ENCODE peak calls at places on chromosomes 13 and 19, in six cellular contexts. N, I, W, A, M and S are unnamed samples.

GRCh38 chr13:93624371-93624777 is 397.8 kb downstream of the GPC6 start:
- DNase-seq in N (peak; percentile 77), I (no peak), W (no peak), A (no peak), M (no peak), S (no peak)

GRCh38 chr19:3565177-3565576 is 7.6 kb upstream of the HMG20B start:
- DNase-seq in N (peak; percentile 88), I (no peak), W (no peak), A (no peak), M (no peak), S (no peak)

GRCh38 chr19:10520652-10521318 is 3.5 kb upstream of the S1PR5 start:
- DNase-seq in N (no peak), I (no peak), W (no peak), A (no peak), M (no peak), S (no peak)

GRCh38 chr13:82654851-82655517 is 1227.3 kb downstream of the SLITRK1 start:
- DNase-seq in N (peak; percentile 67), I (peak; percentile 57), W (no peak), A (peak; percentile 73), M (peak; percentile 87), S (no peak)

GRCh38 chr19:5253403-5254110 is 87.1 kb downstream of the PTPRS start:
- DNase-seq in N (peak; percentile 63), I (no peak), W (no peak), A (no peak), M (no peak), S (no peak)

GRCh38 chr19:21709464-21709863 is 57.9 kb downstream of the ZNF100 start:
- DNase-seq in N (no peak), I (no peak), W (no peak), A (no peak), M (no peak), S (no peak)

GRCh38 chr19:16524991-16525734 is 17.1 kb downstream of the CHERP start:
- DNase-seq in N (no peak), I (no peak), W (no peak), A (no peak), M (no peak), S (peak; percentile 56)

GRCh38 chr19:45448887-45449299 is 18.9 kb upstream of the FOSB start:
- DNase-seq in N (no peak), I (no peak), W (no peak), A (no peak), M (no peak), S (peak; percentile 89)

GRCh38 chr13:37270206-37271001 is 164.9 kb upstream of the CSNK1A1L start:
- DNase-seq in N (no peak), I (no peak), W (no peak), A (no peak), M (no peak), S (no peak)

GRCh38 chr19:3224346-3225325 is at the start of gene CELF5:
- DNase-seq in N (no peak), I (no peak), W (no peak), A (peak; percentile 38), M (no peak), S (peak; percentile 24)

GRCh38 chr19:3945838-3946237 is 13.0 kb downstream of the NMRK2 start:
- DNase-seq in N (no peak), I (no peak), W (no peak), A (no peak), M (no peak), S (no peak)

GRCh38 chr19:19540707-19541515 is 2.8 kb downstream of the CILP2 start:
- DNase-seq in N (peak; percentile 17), I (peak; percentile 47), W (peak; percentile 51), A (no peak), M (peak; percentile 77), S (peak; percentile 90)

GRCh38 chr19:16296713-16297112 is 27.9 kb upstream of the KLF2 start:
- DNase-seq in N (peak; percentile 26), I (no peak), W (no peak), A (no peak), M (no peak), S (no peak)

GRCh38 chr13:99558570-99559180 is 57.4 kb downstream of the TM9SF2 start:
- DNase-seq in N (peak; percentile 28), I (no peak), W (no peak), A (no peak), M (no peak), S (no peak)

GRCh38 chr19:38850976-38851621 is 1.3 kb upstream of the HNRNPL start:
- DNase-seq in N (no peak), I (peak; percentile 57), W (peak; percentile 64), A (peak; percentile 35), M (peak; percentile 88), S (no peak)

GRCh38 chr19:280541-281007 is 10.6 kb downstream of the PLPP2 start:
- DNase-seq in N (no peak), I (no peak), W (no peak), A (no peak), M (no peak), S (no peak)

GRCh38 chr13:76711515-76712182 is 174.6 kb downstream of the KCTD12 start:
- DNase-seq in N (peak; percentile 94), I (no peak), W (no peak), A (no peak), M (no peak), S (no peak)

GRCh38 chr13:45674908-45675307 is 27.2 kb upstream of the CBY2 start:
- DNase-seq in N (peak; percentile 99), I (no peak), W (no peak), A (no peak), M (no peak), S (peak; percentile 78)

GRCh38 chr13:23899555-23899954 is 2.3 kb upstream of the C1QTNF9B start:
- DNase-seq in N (peak; percentile 52), I (no peak), W (no peak), A (no peak), M (no peak), S (no peak)

GRCh38 chr13:77022341-77022740 is 4.6 kb downstream of the FBXL3 start:
- DNase-seq in N (peak; percentile 40), I (no peak), W (no peak), A (no peak), M (no peak), S (no peak)

GRCh38 chr19:2798733-2799132 is 13.4 kb downstream of the THOP1 start:
- DNase-seq in N (no peak), I (no peak), W (peak; percentile 69), A (peak; percentile 78), M (no peak), S (no peak)

GRCh38 chr19:27392027-27392632 is 1820.8 kb downstream of the UQCRFS1 start:
- DNase-seq in N (no peak), I (peak; percentile 27), W (peak; percentile 20), A (peak; percentile 3), M (no peak), S (peak; percentile 24)
- H3K9me3 ChIP-seq in N (no peaks in the 10 kb centered on the region), I (peaks cover 6% of the 10 kb centered on the region), W (no peaks in the 10 kb centered on the region), A (peaks cover 93% of the 10 kb centered on the region), M (peaks cover 27% of the 10 kb centered on the region), S (peaks cover 16% of the 10 kb centered on the region)

DNA sequence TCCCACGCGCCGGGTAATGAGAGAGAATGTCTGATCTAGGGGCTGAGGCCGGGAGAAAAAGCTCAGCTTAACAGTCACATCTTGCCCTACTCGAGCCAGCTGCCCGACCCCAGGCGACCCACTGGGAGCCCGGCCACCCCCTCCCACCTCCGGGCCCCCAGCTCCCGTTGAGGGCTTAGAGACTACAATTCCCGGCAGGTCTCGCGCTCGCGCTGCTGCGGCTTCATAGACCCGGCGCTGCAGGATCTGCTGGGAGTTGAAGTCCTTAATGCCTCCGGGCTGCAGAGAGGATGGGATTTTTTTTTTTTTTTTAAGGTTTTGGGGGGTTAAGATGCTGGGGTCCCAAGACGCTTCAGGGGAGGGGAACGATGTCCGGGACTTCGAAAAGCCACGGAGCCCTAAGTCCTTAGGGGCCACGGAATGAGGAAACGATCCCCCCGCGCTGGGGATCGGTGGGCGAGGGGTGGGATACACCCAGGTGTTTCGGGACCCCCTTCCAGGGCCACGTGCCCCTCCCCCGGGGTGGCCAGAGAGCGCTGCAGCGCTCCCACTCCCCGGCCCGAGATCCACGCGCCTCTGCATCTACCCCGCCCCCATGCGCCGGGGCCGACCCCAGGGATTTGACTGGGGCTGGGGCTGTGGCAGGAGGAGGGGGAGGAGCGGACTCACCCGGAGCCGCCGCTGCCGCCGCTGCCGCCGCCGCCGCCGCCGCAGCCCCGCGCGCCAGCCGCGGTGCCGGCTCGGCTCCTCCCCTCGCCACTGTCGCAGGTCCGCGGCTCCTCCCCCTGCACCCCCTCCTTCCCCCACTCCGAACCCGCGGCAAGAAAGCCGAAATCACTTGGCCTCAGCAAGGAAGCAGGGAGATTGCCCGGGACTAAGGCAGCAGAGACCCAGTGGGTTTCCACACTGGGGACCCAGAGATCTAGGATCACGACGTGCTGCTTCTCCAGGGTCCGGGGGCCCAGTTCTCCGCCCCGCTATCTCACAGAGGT is at the start of gene SYT3:
- DNase-seq in N (peak; percentile 11), I (no peak), W (no peak), A (peak; percentile 36), M (peak; percentile 83), S (no peak)
- H3K4me3 ChIP-seq in N (peak within 1 kb of the TSS; percentile 16), I (no peak within 1 kb of the TSS), W (no peak within 1 kb of the TSS), A (peak within 1 kb of the TSS; percentile 70), M (peak within 1 kb of the TSS; percentile 37), S (peak within 1 kb of the TSS; percentile 35)

DNA sequence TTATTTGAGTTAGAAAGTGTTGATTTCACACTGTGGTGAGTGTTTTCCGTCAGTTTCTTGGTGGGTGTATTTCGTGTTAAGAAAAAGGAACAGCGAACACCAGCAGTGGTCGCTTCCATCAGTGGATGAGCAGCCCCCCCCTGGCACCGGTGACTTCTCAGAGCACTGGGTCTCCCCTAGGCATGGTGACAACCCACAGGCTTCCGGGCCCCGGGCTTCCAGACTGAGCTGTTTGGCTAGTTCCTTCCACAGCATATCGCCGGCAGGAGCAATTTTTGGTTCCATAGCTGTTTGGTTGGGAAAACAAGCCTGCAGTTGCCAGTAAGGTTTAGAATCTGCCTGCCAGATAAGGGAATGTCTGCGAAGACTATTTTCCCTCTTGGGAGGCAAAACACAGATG is 18.8 kb upstream of the ZNF536 start:
- DNase-seq in N (no peak), I (no peak), W (peak; percentile 25), A (no peak), M (peak; percentile 37), S (no peak)
- H3K36me3 ChIP-seq in N (no peaks in the 10 kb centered on the region), I (no peaks in the 10 kb centered on the region), W (no peaks in the 10 kb centered on the region), A (no peaks in the 10 kb centered on the region), M (no peaks in the 10 kb centered on the region), S (no peaks in the 10 kb centered on the region)

DNA sequence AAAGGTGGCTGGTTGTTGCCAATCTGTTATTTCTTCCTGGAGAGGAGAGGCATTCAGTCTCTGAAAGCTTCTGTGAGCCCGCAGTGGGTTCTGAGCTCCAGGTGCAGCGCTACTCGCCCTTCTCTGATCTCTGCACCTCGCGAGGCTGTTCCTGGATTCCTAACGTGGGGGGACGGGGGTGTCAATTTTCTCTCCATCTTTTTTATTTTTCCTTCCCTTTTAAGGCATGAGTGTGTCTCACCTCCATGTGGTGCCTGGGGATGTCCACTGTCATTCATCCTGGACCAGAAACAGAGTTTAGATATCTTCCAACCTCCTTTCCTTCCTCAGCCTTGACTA is 626 bp downstream of the ZNF233 start:
- DNase-seq in N (no peak), I (no peak), W (no peak), A (no peak), M (no peak), S (no peak)
- H3K9me3 ChIP-seq in N (no peaks in the 10 kb centered on the region), I (peaks cover 32% of the 10 kb centered on the region), W (no peaks in the 10 kb centered on the region), A (peaks cover 89% of the 10 kb centered on the region), M (peaks cover 59% of the 10 kb centered on the region), S (peaks cover 4% of the 10 kb centered on the region)

DNA sequence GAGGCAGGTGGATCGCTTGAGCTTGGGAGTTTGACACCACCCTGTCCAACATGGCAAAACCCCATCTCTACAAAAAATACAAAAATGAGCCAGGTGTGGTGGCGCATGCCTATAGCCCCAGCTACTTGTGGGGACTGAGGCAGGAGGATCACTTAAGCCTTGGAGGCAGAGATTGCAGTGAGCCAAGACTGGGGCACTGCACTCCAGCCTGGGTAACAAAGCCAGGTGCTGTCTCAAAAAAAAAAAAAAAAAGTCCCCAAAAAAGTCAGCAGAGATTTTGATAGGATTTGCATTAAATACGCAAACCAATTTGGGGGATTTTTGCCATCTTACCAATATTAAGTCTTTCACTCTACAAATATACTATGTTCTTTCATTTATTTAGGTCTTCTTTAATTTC is 21.7 kb upstream of the RPL21 start:
- DNase-seq in N (no peak), I (no peak), W (no peak), A (no peak), M (no peak), S (no peak)
- H3K4me3 ChIP-seq in N (no peak overlapping the region), I (no peak overlapping the region), W (no peak overlapping the region), A (no peak overlapping the region), M (no peak overlapping the region), S (no peak overlapping the region)